ENCODE peak calls at places on chromosomes 16 and 17, in six cellular contexts. O, B, Z, H, G and X are unnamed samples.

GRCh38 chr16:64356267-64356666 is 765.6 kb downstream of the CDH11 start:
- DNase-seq in O (no peak), B (no peak), Z (no peak), H (no peak), G (no peak), X (no peak)

GRCh38 chr16:79362312-79362970 is 238.1 kb downstream of the MAF start:
- DNase-seq in O (no peak), B (no peak), Z (no peak), H (no peak), G (no peak), X (no peak)

GRCh38 chr16:14378684-14379467 is 251.2 kb downstream of the PARN start:
- DNase-seq in O (no peak), B (no peak), Z (no peak), H (no peak), G (no peak), X (no peak)

GRCh38 chr17:6304894-6305612 is 129.9 kb downstream of the AIPL1 start:
- DNase-seq in O (no peak), B (no peak), Z (no peak), H (no peak), G (no peak), X (no peak)

GRCh38 chr16:23155445-23156049 is 6.3 kb upstream of the USP31 start:
- DNase-seq in O (no peak), B (peak), Z (peak), H (no peak), G (no peak), X (peak)

GRCh38 chr16:57938936-57939871 is 31.7 kb downstream of the CNGB1 start:
- DNase-seq in O (peak), B (peak), Z (peak), H (peak), G (no peak), X (no peak)

GRCh38 chr16:57607676-57608461 is 20.6 kb upstream of the ADGRG1 start:
- DNase-seq in O (no peak), B (no peak), Z (no peak), H (no peak), G (peak), X (no peak)

GRCh38 chr17:520447-521167 is 168.0 kb upstream of the RPH3AL start:
- DNase-seq in O (no peak), B (no peak), Z (no peak), H (no peak), G (no peak), X (no peak)

GRCh38 chr17:19317359-19318095 is 45.0 kb downstream of the B9D1 start:
- DNase-seq in O (peak), B (peak), Z (peak), H (peak), G (peak), X (no peak)

DNA sequence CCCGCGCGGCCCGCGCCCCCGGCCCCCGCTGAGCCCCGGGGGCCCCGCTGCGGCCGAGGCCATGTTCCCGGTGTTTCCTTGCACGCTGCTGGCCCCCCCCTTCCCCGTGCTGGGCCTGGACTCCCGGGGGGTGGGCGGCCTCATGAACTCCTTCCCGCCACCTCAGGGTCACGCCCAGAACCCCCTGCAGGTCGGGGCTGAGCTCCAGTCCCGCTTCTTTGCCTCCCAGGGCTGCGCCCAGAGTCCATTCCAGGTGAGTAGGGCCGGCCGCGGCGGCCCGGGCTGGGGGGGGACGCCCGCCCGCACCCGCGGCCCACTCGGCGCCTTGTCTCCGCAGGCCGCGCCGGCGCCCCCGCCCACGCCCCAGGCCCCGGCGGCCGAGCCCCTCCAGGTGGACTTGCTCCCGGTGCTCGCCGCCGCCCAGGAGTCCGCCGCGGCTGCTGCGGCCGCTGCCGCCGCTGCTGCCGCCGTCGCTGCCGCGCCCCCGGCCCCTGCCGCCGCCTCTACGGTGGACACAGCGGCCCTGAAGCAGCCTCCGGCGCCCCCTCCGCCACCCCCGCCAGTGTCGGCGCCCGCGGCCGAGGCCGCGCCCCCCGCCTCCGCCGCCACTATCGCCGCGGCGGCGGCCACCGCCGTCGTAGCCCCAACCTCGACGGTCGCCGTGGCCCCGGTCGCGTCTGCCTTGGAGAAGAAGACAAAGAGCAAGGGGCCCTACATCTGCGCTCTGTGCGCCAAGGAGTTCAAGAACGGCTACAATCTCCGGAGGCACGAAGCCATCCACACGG is 504 bp downstream of the MAZ start:
- DNase-seq in O (no peak), B (peak), Z (peak), H (peak), G (peak), X (peak)
- TF ChIP-seq POLR2A in O (no peak), B (no peak), Z (no peak), H (no peak), G (no peak), X (no peak)

DNA sequence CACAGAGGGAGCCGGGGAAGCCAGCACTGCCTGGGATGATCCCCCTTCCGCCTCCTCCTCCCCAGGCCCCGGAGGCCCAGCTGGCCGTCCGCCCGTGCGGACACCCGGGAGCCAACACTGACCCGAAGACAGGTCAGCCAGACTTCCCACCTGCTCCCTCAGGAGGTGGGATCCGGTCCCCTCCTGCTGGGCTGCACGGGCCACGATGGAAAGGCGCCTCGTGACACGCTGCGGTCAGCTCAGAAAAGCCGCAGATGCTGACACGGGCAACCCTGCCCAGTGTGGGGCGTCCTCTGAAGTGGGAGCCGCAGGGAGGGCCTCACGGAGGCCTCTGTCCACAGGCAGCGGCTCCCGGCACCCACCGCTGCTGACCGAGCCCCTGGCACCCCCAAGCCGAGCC is 49.3 kb downstream of the CBFA2T3 start:
- DNase-seq in O (no peak), B (no peak), Z (no peak), H (no peak), G (no peak), X (no peak)
- TF ChIP-seq POLR2A in O (no peak), B (no peak), Z (no peak), H (no peak), G (no peak), X (no peak)

DNA sequence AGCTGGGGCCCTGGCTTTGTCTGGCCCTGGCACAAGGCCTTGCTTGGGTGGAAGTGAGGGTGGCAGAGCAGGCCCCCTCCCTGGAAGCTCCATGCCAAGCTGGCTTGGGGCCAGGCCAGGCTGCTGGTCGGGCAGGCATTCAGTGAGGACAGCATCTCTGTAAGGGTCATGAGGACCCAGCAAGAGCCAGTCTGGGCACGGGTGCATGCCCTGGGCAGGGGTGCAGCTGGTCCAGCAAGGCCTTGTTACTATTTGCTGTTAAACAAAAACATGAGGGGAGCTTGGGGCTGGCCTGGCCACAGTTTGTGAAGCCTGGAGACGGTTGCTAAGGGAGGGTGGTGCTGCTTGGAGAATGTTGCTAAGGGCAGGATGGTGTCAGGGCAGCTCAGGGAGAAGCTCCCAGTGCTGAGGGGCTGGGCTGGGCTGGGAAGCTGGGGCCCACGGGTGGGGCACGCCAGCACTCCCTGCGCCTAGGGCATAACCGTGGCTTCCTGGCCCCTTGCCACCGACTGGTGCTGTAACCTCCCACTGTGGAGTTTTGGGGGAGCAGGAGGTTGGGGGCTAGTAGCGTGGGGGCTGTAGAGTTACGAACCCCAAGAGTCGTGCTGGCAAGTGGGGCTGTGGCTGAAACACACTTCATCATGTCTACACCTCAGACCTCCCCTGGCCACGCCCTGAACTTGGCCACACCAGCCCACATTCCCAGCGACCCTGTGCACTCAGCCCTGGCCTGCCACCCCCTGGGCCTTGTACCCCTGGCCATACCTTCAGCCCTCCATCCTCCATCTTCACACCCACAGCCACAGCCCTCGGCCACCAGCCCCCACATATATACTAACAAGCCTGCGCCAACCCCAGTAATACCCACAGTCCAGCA is 1.6 kb downstream of the TPPP3 start:
- DNase-seq in O (no peak), B (no peak), Z (no peak), H (peak), G (peak), X (no peak)
- TF ChIP-seq POLR2A in O (no peak), B (no peak), Z (no peak), H (no peak), G (no peak), X (no peak)

DNA sequence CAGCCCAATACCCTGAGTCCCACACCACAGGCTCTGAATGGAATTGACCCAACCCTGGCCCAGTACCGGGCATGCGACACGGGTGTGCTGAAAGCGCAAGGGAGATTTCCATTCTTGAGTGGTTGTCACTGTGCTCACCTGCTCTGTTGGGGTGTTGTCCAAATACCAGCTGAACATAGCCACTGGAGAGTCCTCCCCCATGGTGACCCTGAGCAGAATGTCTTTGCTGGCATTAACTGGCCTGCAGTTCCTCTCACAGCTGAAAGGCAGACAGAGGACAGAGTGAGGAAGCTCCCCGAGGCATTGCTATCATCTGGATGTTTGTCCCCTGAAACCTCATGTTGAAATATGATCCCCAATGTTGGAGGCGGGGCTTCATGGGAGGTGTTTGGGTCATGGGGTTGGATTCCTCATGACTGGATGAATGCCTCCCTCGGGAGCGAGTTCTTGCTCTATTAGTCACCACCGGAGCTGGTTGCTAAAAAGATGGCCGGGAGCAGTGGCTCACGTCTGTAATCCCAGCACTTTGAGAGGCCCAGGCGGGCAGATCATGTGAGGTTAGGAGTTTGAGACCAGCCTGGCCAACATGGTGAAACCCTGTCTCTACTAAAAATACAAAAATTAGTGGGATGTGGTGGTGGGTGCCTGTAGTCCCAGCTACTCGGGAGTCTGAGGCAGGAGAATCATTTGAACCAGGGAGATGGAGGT is 57.3 kb upstream of the BCO1 start:
- DNase-seq in O (peak), B (peak), Z (peak), H (peak), G (peak), X (no peak)
- TF ChIP-seq POLR2A in O (no peak), B (no peak), Z (no peak), H (peak), G (no peak), X (no peak)

DNA sequence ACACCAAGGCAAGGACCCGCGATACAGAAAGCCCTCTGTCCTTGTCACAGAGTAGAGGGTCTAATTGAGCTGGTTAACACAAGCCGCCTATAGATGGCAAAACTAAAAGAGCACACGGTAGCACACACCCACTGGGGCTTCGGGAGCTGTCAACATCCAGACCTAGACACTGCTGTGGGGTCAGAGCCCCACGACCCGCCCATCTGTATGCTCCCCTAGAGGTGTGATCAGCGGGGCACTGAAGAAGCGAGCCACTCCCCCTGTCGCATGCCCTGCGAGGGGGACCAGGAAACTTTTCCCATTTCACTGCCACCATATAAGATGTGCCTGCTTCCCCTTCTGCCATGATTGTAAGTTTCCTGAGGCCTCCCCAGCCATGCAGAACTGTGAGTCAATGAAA is 1255.8 kb upstream of the CDH8 start:
- DNase-seq in O (no peak), B (no peak), Z (no peak), H (no peak), G (peak), X (no peak)
- TF ChIP-seq POLR2A in O (no peak), B (no peak), Z (no peak), H (no peak), G (no peak), X (no peak)